ENCODE peak calls at places on chromosome 19, in eight cellular contexts. M, P, Y, Z, C, X, G and H are unnamed samples.

GRCh38 chr19:18366027-18366435 is 19.9 kb upstream of the GDF15 start:
- DNase-seq in M (no peak), P (no peak), Y (no peak), Z (no peak), C (no peak), X (no peak), G (peak; percentile 13), H (no peak)

GRCh38 chr19:1384478-1385110 is 887 bp downstream of the NDUFS7 start:
- DNase-seq in M (no peak), P (no peak), Y (no peak), Z (no peak), C (no peak), X (no peak), G (peak; percentile 63), H (no peak)

GRCh38 chr19:56217039-56217949 is 15.2 kb downstream of the ZSCAN5C start:
- DNase-seq in M (no peak), P (peak; percentile 4), Y (no peak), Z (peak; percentile 77), C (no peak), X (no peak), G (peak; percentile 29), H (no peak)

GRCh38 chr19:20413705-20414104 is 151.9 kb downstream of the ZNF737 start:
- DNase-seq in M (no peak), P (no peak), Y (no peak), Z (no peak), C (no peak), X (no peak), G (no peak), H (no peak)

GRCh38 chr19:54916822-54917221 is 10.9 kb downstream of the NCR1 start:
- DNase-seq in M (peak; percentile 87), P (no peak), Y (no peak), Z (no peak), C (no peak), X (no peak), G (no peak), H (no peak)

GRCh38 chr19:45682117-45682516 is 9.6 kb downstream of the SNRPD2 start:
- DNase-seq in M (no peak), P (no peak), Y (no peak), Z (no peak), C (no peak), X (no peak), G (no peak), H (no peak)

GRCh38 chr19:2722541-2723344 is 1.6 kb upstream of the DIRAS1 start:
- DNase-seq in M (no peak), P (no peak), Y (no peak), Z (peak; percentile 29), C (no peak), X (no peak), G (no peak), H (peak; percentile 85)

GRCh38 chr19:29514525-29515232 is 11.1 kb upstream of the VSTM2B start:
- DNase-seq in M (no peak), P (no peak), Y (no peak), Z (no peak), C (no peak), X (no peak), G (no peak), H (no peak)

GRCh38 chr19:50658438-50659317 is 9.4 kb downstream of the C19orf81 start:
- DNase-seq in M (no peak), P (peak; percentile 77), Y (peak; percentile 93), Z (peak; percentile 97), C (peak; percentile 13), X (peak; percentile 42), G (peak; percentile 75), H (no peak)

GRCh38 chr19:1567848-1568227 is 287 bp downstream of the MEX3D start:
- DNase-seq in M (no peak), P (no peak), Y (no peak), Z (no peak), C (no peak), X (no peak), G (no peak), H (no peak)

GRCh38 chr19:19580417-19580816 is 38.1 kb downstream of the PBX4 start:
- DNase-seq in M (no peak), P (no peak), Y (no peak), Z (no peak), C (no peak), X (no peak), G (no peak), H (no peak)

GRCh38 chr19:19425170-19425875 is 19.8 kb downstream of the GATAD2A start:
- DNase-seq in M (no peak), P (no peak), Y (no peak), Z (no peak), C (no peak), X (no peak), G (no peak), H (no peak)

GRCh38 chr19:31613683-31614219 is 264.5 kb upstream of the TSHZ3 start:
- DNase-seq in M (no peak), P (no peak), Y (no peak), Z (no peak), C (no peak), X (no peak), G (no peak), H (no peak)

GRCh38 chr19:3512562-3512961 is 6.5 kb downstream of the FZR1 start:
- DNase-seq in M (no peak), P (no peak), Y (no peak), Z (no peak), C (no peak), X (no peak), G (no peak), H (no peak)

GRCh38 chr19:34512254-34512796 is 30.8 kb downstream of the WTIP start:
- DNase-seq in M (no peak), P (no peak), Y (no peak), Z (no peak), C (no peak), X (no peak), G (no peak), H (no peak)

GRCh38 chr19:33274663-33275558 is 27.4 kb downstream of the CEBPA start:
- DNase-seq in M (no peak), P (no peak), Y (no peak), Z (no peak), C (no peak), X (no peak), G (no peak), H (no peak)